ENCODE peak calls at places on chromosomes 6 and 20, in eight cellular contexts. F is memory B cell; I is right lobe of liver; Q is Right ventricle myocardium inferior; C is stimulated activated CD4-positive, alpha-beta T cell treated with anti-CD3 and anti-CD28 coated beads, Interleukin-15, amount 100 ng/mL, for 24 hours; O is NCI-H1092 treated with DMSO at 0.1 percent for 48 hours; D is occipital lobe; S is SJSA1. B is an unnamed sample.

GRCh38 chr6:37676071-37676470 is 21.6 kb downstream of the MDGA1 start:
- DNase-seq in F (no peak), D (no peak), C (no peak), O (no peak), I (no peak), Q (no peak), S (no peak), B (no peak)

GRCh38 chr6:142821860-142822259 is 123.1 kb downstream of the HIVEP2 start:
- DNase-seq in O (no peak), I (peak; percentile 82), C (no peak), Q (no peak), F (no peak), D (no peak), S (no peak), B (peak; percentile 29)

GRCh38 chr6:146931214-146931613 is 273.0 kb upstream of the STXBP5 start:
- DNase-seq in S (no peak), O (peak; percentile 2), C (no peak), F (no peak), I (no peak), Q (no peak), D (no peak), B (no peak)

GRCh38 chr6:76885861-76886301 is 577.4 kb downstream of the HTR1B start:
- DNase-seq in D (no peak), F (no peak), O (no peak), Q (no peak), I (no peak), C (no peak), S (no peak), B (no peak)

GRCh38 chr6:33779305-33779704 is 9.6 kb downstream of the LEMD2 start:
- DNase-seq in Q (peak; percentile 11), S (no peak), F (no peak), I (no peak), C (no peak), D (no peak), O (no peak), B (no peak)

GRCh38 chr20:38536310-38536709 is 44.7 kb upstream of the ADIG start:
- DNase-seq in I (no peak), D (no peak), F (no peak), C (no peak), Q (no peak), O (no peak), S (no peak), B (no peak)

GRCh38 chr6:161489626-161490306 is 215.9 kb upstream of the AGPAT4 start:
- DNase-seq in I (no peak), S (no peak), F (no peak), O (no peak), D (no peak), Q (no peak), C (no peak), B (no peak)

GRCh38 chr20:22582386-22582959 is 1.9 kb downstream of the FOXA2 start:
- DNase-seq in O (peak; percentile 38), D (no peak), Q (no peak), F (no peak), I (no peak), C (no peak), S (no peak), B (no peak)

GRCh38 chr6:130968486-130968885 is 94.6 kb downstream of the EPB41L2 start:
- DNase-seq in I (no peak), F (no peak), S (peak; percentile 35), C (no peak), O (no peak), D (no peak), Q (no peak), B (no peak)

GRCh38 chr20:38874460-38875169 is 51.6 kb upstream of the FAM83D start:
- DNase-seq in O (no peak), S (no peak), C (no peak), Q (no peak), D (no peak), I (peak; percentile 74), F (no peak), B (no peak)

GRCh38 chr6:150076196-150076893 is 7.4 kb upstream of the ULBP3 start:
- DNase-seq in C (no peak), Q (no peak), D (no peak), F (no peak), I (no peak), S (no peak), O (no peak), B (no peak)

GRCh38 chr6:106511274-106512047 is 117.8 kb downstream of the RTN4IP1 start:
- DNase-seq in I (no peak), Q (peak; percentile 68), F (peak; percentile 39), S (peak; percentile 65), D (no peak), O (no peak), C (peak; percentile 47), B (no peak)

GRCh38 chr6:137043710-137044365 is 927 bp downstream of the IL20RA start:
- DNase-seq in O (peak; percentile 28), D (no peak), F (peak; percentile 31), Q (peak; percentile 75), C (peak; percentile 12), I (no peak), S (peak; percentile 32), B (no peak)

GRCh38 chr6:52726741-52727535 is 36.3 kb downstream of the GSTA2 start:
- DNase-seq in D (no peak), Q (no peak), I (no peak), O (no peak), S (no peak), F (no peak), C (no peak), B (no peak)

GRCh38 chr6:108799356-108799720 is 48.9 kb upstream of the ARMC2 start:
- DNase-seq in S (no peak), Q (no peak), C (no peak), F (no peak), D (no peak), O (no peak), I (no peak), B (no peak)

GRCh38 chr6:133159269-133159795 is 81.8 kb upstream of the EYA4 start:
- DNase-seq in D (peak; percentile 1), S (no peak), Q (no peak), O (no peak), C (no peak), I (no peak), F (no peak), B (no peak)

GRCh38 chr20:57013741-57014140 is 252.7 kb downstream of the BMP7 start:
- DNase-seq in O (no peak), D (no peak), F (no peak), S (no peak), I (no peak), C (no peak), Q (no peak), B (no peak)

GRCh38 chr6:118263929-118264486 is 284.1 kb upstream of the PLN start:
- DNase-seq in D (no peak), O (peak; percentile 24), C (no peak), S (no peak), Q (no peak), F (no peak), I (no peak), B (no peak)

GRCh38 chr6:158649289-158650143 is at the start of gene SYTL3:
- DNase-seq in F (peak; percentile 55), C (peak; percentile 90), D (no peak), I (peak; percentile 52), S (peak; percentile 94), O (no peak), Q (peak; percentile 82), B (peak; percentile 70)

GRCh38 chr6:70129341-70129740 is 173.5 kb downstream of the COL9A1 start:
- DNase-seq in S (no peak), D (no peak), Q (no peak), C (no peak), I (no peak), F (no peak), O (no peak), B (no peak)

GRCh38 chr6:42375007-42375635 is 76.6 kb downstream of the TRERF1 start:
- DNase-seq in S (no peak), O (no peak), D (no peak), F (no peak), C (no peak), I (no peak), Q (no peak), B (no peak)

GRCh38 chr6:18327621-18328548 is 59.3 kb upstream of the RNF144B start:
- DNase-seq in D (no peak), C (no peak), Q (no peak), S (no peak), I (peak; percentile 54), F (peak; percentile 14), O (no peak), B (no peak)

GRCh38 chr20:63089051-63089907 is 82.5 kb upstream of the BHLHE23 start:
- DNase-seq in F (peak; percentile 6), D (no peak), S (no peak), Q (peak; percentile 63), O (no peak), I (peak; percentile 33), C (no peak), B (no peak)

GRCh38 chr6:14270142-14270893 is 152.7 kb downstream of the CD83 start:
- DNase-seq in O (no peak), C (no peak), D (no peak), F (no peak), Q (no peak), I (no peak), S (no peak), B (no peak)

GRCh38 chr6:19876672-19877071 is 39.5 kb downstream of the ID4 start:
- DNase-seq in D (no peak), Q (no peak), S (no peak), F (no peak), O (no peak), I (no peak), C (no peak), B (no peak)

GRCh38 chr20:54733687-54734086 is 258.3 kb downstream of the DOK5 start:
- DNase-seq in O (no peak), C (no peak), I (no peak), S (no peak), F (no peak), D (no peak), Q (no peak), B (no peak)

GRCh38 chr20:19067986-19068385 is 144.5 kb upstream of the SLC24A3 start:
- DNase-seq in S (no peak), C (no peak), F (no peak), D (no peak), I (no peak), O (no peak), Q (no peak), B (no peak)

GRCh38 chr20:33373735-33374605 is 27.3 kb downstream of the CDK5RAP1 start:
- DNase-seq in C (no peak), D (no peak), Q (no peak), O (no peak), S (peak; percentile 90), F (no peak), I (no peak), B (no peak)

GRCh38 chr6:35023601-35024000 is 117.5 kb downstream of the TCP11 start:
- DNase-seq in S (no peak), O (no peak), Q (no peak), I (no peak), C (no peak), D (no peak), F (no peak), B (no peak)

GRCh38 chr6:23690650-23691049 is 435.4 kb upstream of the NRSN1 start:
- DNase-seq in Q (no peak), D (no peak), I (no peak), S (no peak), C (no peak), O (peak; percentile 75), F (no peak), B (no peak)

GRCh38 chr20:50282592-50283241 is 92.1 kb downstream of the CEBPB start:
- DNase-seq in D (no peak), I (peak; percentile 47), F (no peak), C (no peak), Q (no peak), O (no peak), S (no peak), B (no peak)